ENCODE peak calls at places on chromosome X, in ten cellular contexts. L is EH, Y is IMR-90, C is SK-N-SH, M is MCF 10A, I is GM18507, J is SW480, T is nephron progenitor cell, V is PC-3, H is AG10803. R is an unnamed sample.

GRCh38 chrX:124421898-124422622 is 75.7 kb downstream of the SH2D1A start:
- DNase-seq in L (no peak), Y (no peak), C (no peak), M (peak), I (no peak), J (no peak), T (no peak), V (peak), H (no peak), R (peak)

GRCh38 chrX:66731398-66731797 is 92.5 kb upstream of the EDA2R start:
- DNase-seq in L (peak), Y (peak), C (peak), M (peak), I (no peak), J (peak), T (peak), V (peak), H (peak), R (peak)

GRCh38 chrX:29308726-29309125 is 721.5 kb downstream of the IL1RAPL1 start:
- DNase-seq in L (no peak), Y (no peak), C (no peak), M (no peak), I (no peak), J (no peak), T (no peak), V (no peak), H (no peak), R (no peak)

GRCh38 chrX:107971636-107972035 is 10.5 kb downstream of the TEX13B start:
- DNase-seq in L (no peak), Y (no peak), C (no peak), M (no peak), I (no peak), J (no peak), T (no peak), V (no peak), H (no peak), R (no peak)

GRCh38 chrX:77160301-77160700 is 286.9 kb upstream of the FGF16 start:
- DNase-seq in L (peak), Y (no peak), C (no peak), M (no peak), I (no peak), J (no peak), T (no peak), V (peak), H (no peak), R (peak)

GRCh38 chrX:22060451-22060940 is 28.4 kb downstream of the PHEX start:
- DNase-seq in L (peak), Y (peak), C (no peak), M (peak), I (no peak), J (no peak), T (no peak), V (peak), H (peak), R (no peak)

GRCh38 chrX:66638591-66639500 is at the start of gene EDA2R:
- DNase-seq in L (peak), Y (peak), C (peak), M (peak), I (peak), J (peak), T (peak), V (no peak), H (peak), R (no peak)

GRCh38 chrX:40145670-40146470 is 48.1 kb upstream of the BCOR start:
- DNase-seq in L (peak), Y (no peak), C (peak), M (no peak), I (no peak), J (no peak), T (no peak), V (no peak), H (no peak), R (no peak)

GRCh38 chrX:8191022-8191421 is 20.0 kb upstream of the VCX2 start:
- DNase-seq in L (no peak), Y (no peak), C (no peak), M (peak), I (no peak), J (peak), T (no peak), V (peak), H (no peak), R (no peak)

GRCh38 chrX:15882704-15883539 is 28.3 kb upstream of the AP1S2 start:
- DNase-seq in L (peak), Y (peak), C (no peak), M (peak), I (no peak), J (peak), T (no peak), V (peak), H (peak), R (peak)

GRCh38 chrX:152878976-152879755 is 18.7 kb upstream of the ZNF185 start:
- DNase-seq in L (no peak), Y (no peak), C (no peak), M (peak), I (no peak), J (no peak), T (no peak), V (no peak), H (no peak), R (no peak)

GRCh38 chrX:10006770-10007169 is 39.6 kb downstream of the CLDN34 start:
- DNase-seq in L (no peak), Y (no peak), C (no peak), M (no peak), I (no peak), J (no peak), T (no peak), V (no peak), H (no peak), R (no peak)

GRCh38 chrX:78979789-78980464 is 34.7 kb downstream of the P2RY10 start:
- DNase-seq in L (peak), Y (no peak), C (no peak), M (peak), I (no peak), J (no peak), T (no peak), V (peak), H (no peak), R (peak)

GRCh38 chrX:7647826-7648225 is 195.1 kb upstream of the VCX start:
- DNase-seq in L (no peak), Y (no peak), C (no peak), M (no peak), I (no peak), J (no peak), T (peak), V (no peak), H (no peak), R (no peak)

GRCh38 chrX:3346436-3347329 is at the start of gene MXRA5:
- DNase-seq in L (peak), Y (peak), C (peak), M (no peak), I (no peak), J (no peak), T (peak), V (no peak), H (peak), R (no peak)

GRCh38 chrX:120752431-120753128 is 122.7 kb upstream of the C1GALT1C1 start:
- DNase-seq in L (no peak), Y (no peak), C (no peak), M (no peak), I (no peak), J (peak), T (no peak), V (no peak), H (no peak), R (no peak)

GRCh38 chrX:38799995-38800394 is 1.3 kb upstream of the MID1IP1 start:
- DNase-seq in L (no peak), Y (no peak), C (no peak), M (no peak), I (no peak), J (no peak), T (no peak), V (no peak), H (no peak), R (no peak)

GRCh38 chrX:77937291-77937690 is 26.8 kb downstream of the ATP7A start:
- DNase-seq in L (peak), Y (peak), C (no peak), M (peak), I (no peak), J (no peak), T (no peak), V (peak), H (no peak), R (peak)

GRCh38 chrX:47523297-47523696 is 37.7 kb upstream of the ARAF start:
- DNase-seq in L (peak), Y (peak), C (peak), M (peak), I (peak), J (peak), T (peak), V (peak), H (peak), R (peak)

GRCh38 chrX:40273356-40274050 is 175.7 kb upstream of the BCOR start:
- DNase-seq in L (peak), Y (peak), C (peak), M (no peak), I (no peak), J (no peak), T (no peak), V (no peak), H (no peak), R (no peak)

GRCh38 chrX:137574102-137574783 is 8.3 kb downstream of the ZIC3 start:
- DNase-seq in L (no peak), Y (no peak), C (no peak), M (no peak), I (no peak), J (no peak), T (peak), V (no peak), H (no peak), R (no peak)

GRCh38 chrX:119655125-119655524 is 37.8 kb downstream of the SEPTIN6 start:
- DNase-seq in L (peak), Y (peak), C (peak), M (peak), I (no peak), J (peak), T (no peak), V (peak), H (peak), R (peak)

GRCh38 chrX:46865281-46865680 is 28.4 kb downstream of the RP2 start:
- DNase-seq in L (peak), Y (peak), C (no peak), M (peak), I (no peak), J (no peak), T (no peak), V (peak), H (peak), R (peak)

GRCh38 chrX:30612250-30612655 is 34.7 kb upstream of the TASL start:
- DNase-seq in L (no peak), Y (no peak), C (no peak), M (peak), I (no peak), J (no peak), T (no peak), V (peak), H (no peak), R (no peak)

GRCh38 chrX:68060506-68061205 is 372.6 kb downstream of the OPHN1 start:
- DNase-seq in L (peak), Y (no peak), C (no peak), M (no peak), I (no peak), J (no peak), T (no peak), V (no peak), H (peak), R (no peak)

GRCh38 chrX:119692241-119693031 is 532 bp downstream of the SEPTIN6 start:
- DNase-seq in L (peak), Y (peak), C (peak), M (peak), I (no peak), J (peak), T (peak), V (peak), H (peak), R (peak)

GRCh38 chrX:19708683-19709082 is 178.7 kb downstream of the SH3KBP1 start:
- DNase-seq in L (no peak), Y (no peak), C (no peak), M (no peak), I (no peak), J (no peak), T (no peak), V (no peak), H (no peak), R (no peak)

GRCh38 chrX:143500751-143501150 is 16.5 kb downstream of the SPANXN3 start:
- DNase-seq in L (no peak), Y (no peak), C (no peak), M (peak), I (no peak), J (no peak), T (no peak), V (peak), H (no peak), R (no peak)

GRCh38 chrX:1598876-1599790 is 7.7 kb downstream of the AKAP17A start:
- DNase-seq in L (no peak), Y (no peak), C (no peak), M (no peak), I (no peak), J (no peak), T (no peak), V (no peak), H (no peak), R (no peak)

GRCh38 chrX:69158166-69159040 is 6.8 kb downstream of the PJA1 start:
- DNase-seq in L (peak), Y (peak), C (peak), M (peak), I (no peak), J (peak), T (peak), V (peak), H (peak), R (peak)

R was measured in RKO.